ENCODE peak calls at places on chromosomes 16 and 17, in six cellular contexts. C, N, X, J, R and L are unnamed samples.

GRCh38 chr16:69466547-69466946 is 42.1 kb downstream of the CYB5B start:
- DNase-seq in C (no peak), N (no peak), X (peak; percentile 26), J (no peak), R (no peak), L (no peak)

GRCh38 chr17:59837362-59838195 is 55.2 kb downstream of the TUBD1 start:
- DNase-seq in C (peak; percentile 100), N (peak; percentile 89), X (peak; percentile 99), J (peak; percentile 92), R (peak; percentile 83), L (no peak)

GRCh38 chr17:78854508-78854907 is 13.9 kb upstream of the USP36 start:
- DNase-seq in C (no peak), N (no peak), X (no peak), J (no peak), R (no peak), L (no peak)

GRCh38 chr16:57540906-57541753 is 1.3 kb upstream of the ADGRG5 start:
- DNase-seq in C (no peak), N (no peak), X (no peak), J (no peak), R (no peak), L (peak; percentile 71)

GRCh38 chr17:47956818-47957590 is 679 bp downstream of the PRR15L start:
- DNase-seq in C (peak; percentile 15), N (no peak), X (no peak), J (no peak), R (peak; percentile 20), L (no peak)

GRCh38 chr17:74919440-74920305 is 3.4 kb downstream of the USH1G start:
- DNase-seq in C (no peak), N (no peak), X (no peak), J (no peak), R (no peak), L (no peak)

GRCh38 chr17:20091161-20092029 is 82.2 kb downstream of the SPECC1 start:
- DNase-seq in C (no peak), N (no peak), X (no peak), J (no peak), R (no peak), L (no peak)

GRCh38 chr16:62615526-62615925 is 579.3 kb upstream of the CDH8 start:
- DNase-seq in C (no peak), N (no peak), X (no peak), J (no peak), R (no peak), L (no peak)

DNA sequence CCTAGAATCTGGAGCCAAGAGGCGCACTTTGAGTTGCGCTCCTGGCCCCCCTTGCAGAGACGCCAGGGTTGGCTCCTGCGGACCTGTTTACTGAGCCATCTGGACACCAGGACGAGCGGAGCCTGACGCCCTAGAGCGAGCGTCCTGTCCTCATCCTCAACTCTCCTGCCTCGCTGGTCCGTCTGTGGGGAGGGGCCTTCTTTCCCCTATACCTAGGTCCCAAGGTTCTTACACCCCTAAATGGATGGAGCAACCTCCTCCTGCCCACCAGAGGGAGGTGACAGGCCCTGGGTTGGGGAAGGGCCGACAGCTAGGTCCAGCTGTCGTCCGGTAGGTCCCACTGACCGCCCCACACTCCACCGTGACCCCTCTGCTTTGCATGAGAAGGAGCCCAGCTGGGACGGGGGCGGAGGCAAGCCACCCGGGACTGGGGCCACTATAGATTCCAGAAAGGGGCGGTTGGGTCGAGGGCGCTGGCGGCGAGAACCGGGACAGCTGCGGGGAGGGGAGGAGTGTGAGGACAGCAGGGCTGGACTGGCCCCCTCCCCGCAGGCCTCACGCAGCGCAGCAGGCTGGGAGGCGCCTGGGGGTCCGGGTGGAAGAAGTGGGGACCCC is 3.0 kb upstream of the LHX1 start:
- DNase-seq in C (no peak), N (no peak), X (no peak), J (no peak), R (no peak), L (no peak)
- H3K4me3 ChIP-seq in C (no peak overlapping the region), N (no peak overlapping the region), X (no peak overlapping the region), J (no peak overlapping the region), R (no peak overlapping the region), L (peak overlapping the region; percentile 25)

GRCh38 chr16:85910073-85910853 is 11.3 kb downstream of the IRF8 start:
- DNase-seq in C (no peak), N (no peak), X (no peak), J (no peak), R (no peak), L (peak; percentile 86)

GRCh38 chr16:85908889-85909584 is 10.1 kb downstream of the IRF8 start:
- DNase-seq in C (no peak), N (peak; percentile 57), X (no peak), J (no peak), R (no peak), L (peak; percentile 59)

GRCh38 chr16:85906349-85906748 is 7.4 kb downstream of the IRF8 start:
- DNase-seq in C (no peak), N (peak; percentile 40), X (no peak), J (no peak), R (no peak), L (peak; percentile 74)

GRCh38 chr16:85910854-85911247 is 11.9 kb downstream of the IRF8 start:
- DNase-seq in C (no peak), N (no peak), X (no peak), J (no peak), R (no peak), L (peak; percentile 75)

GRCh38 chr16:85908444-85908843 is 9.5 kb downstream of the IRF8 start:
- DNase-seq in C (no peak), N (peak; percentile 34), X (no peak), J (no peak), R (no peak), L (peak; percentile 78)
- TF ChIP-seq POLR2A in C (no peak), N (no peak), X (no peak), J (no peak), R (no peak), L (no peak)

GRCh38 chr16:24534634-24535033 is 4.7 kb upstream of the RBBP6 start:
- DNase-seq in C (no peak), N (no peak), X (peak; percentile 32), J (no peak), R (no peak), L (no peak)

GRCh38 chr16:24537474-24538337 is 1.7 kb upstream of the RBBP6 start:
- DNase-seq in C (no peak), N (no peak), X (no peak), J (no peak), R (no peak), L (no peak)

GRCh38 chr16:24538756-24539294 is 541 bp upstream of the RBBP6 start:
- DNase-seq in C (no peak), N (no peak), X (no peak), J (no peak), R (no peak), L (no peak)

GRCh38 chr16:24536671-24537070 is 2.7 kb upstream of the RBBP6 start:
- DNase-seq in C (no peak), N (no peak), X (no peak), J (no peak), R (no peak), L (no peak)

DNA sequence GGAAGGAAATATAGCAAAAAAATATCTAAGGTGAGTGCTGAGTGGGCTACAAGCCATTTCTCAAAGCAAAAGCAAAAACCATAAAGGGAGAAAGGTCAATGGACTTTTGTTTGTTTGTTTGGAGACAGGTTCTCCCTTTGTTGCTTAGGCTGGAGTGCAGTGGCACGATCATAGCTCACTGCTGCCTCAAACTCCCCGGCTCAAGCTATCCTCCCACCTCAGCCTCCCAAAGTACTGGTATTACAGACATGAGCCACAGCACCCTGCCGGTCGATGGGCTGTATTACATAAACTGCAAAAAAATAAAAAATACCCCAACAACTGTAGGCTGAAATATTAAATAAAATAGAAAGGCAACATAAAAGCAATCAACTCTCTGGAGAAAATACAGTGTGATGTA is 3.5 kb upstream of the RBBP6 start:
- DNase-seq in C (no peak), N (no peak), X (no peak), J (no peak), R (no peak), L (no peak)
- TF ChIP-seq CTCF in C (no peak), N (no peak), X (no peak), J (no peak), R (no peak), L (no peak)

GRCh38 chr17:4583796-4584124 is 569 bp upstream of the SMTNL2 start:
- DNase-seq in C (no peak), N (no peak), X (peak; percentile 18), J (no peak), R (no peak), L (peak; percentile 62)

GRCh38 chr17:4584835-4585187 is 482 bp downstream of the SMTNL2 start:
- DNase-seq in C (no peak), N (no peak), X (no peak), J (no peak), R (no peak), L (peak; percentile 53)

GRCh38 chr17:4585203-4585939 is 1.0 kb downstream of the SMTNL2 start:
- DNase-seq in C (no peak), N (no peak), X (no peak), J (no peak), R (no peak), L (peak; percentile 64)

GRCh38 chr17:4583206-4583605 is 1.1 kb upstream of the SMTNL2 start:
- DNase-seq in C (no peak), N (no peak), X (no peak), J (no peak), R (no peak), L (peak; percentile 19)

DNA sequence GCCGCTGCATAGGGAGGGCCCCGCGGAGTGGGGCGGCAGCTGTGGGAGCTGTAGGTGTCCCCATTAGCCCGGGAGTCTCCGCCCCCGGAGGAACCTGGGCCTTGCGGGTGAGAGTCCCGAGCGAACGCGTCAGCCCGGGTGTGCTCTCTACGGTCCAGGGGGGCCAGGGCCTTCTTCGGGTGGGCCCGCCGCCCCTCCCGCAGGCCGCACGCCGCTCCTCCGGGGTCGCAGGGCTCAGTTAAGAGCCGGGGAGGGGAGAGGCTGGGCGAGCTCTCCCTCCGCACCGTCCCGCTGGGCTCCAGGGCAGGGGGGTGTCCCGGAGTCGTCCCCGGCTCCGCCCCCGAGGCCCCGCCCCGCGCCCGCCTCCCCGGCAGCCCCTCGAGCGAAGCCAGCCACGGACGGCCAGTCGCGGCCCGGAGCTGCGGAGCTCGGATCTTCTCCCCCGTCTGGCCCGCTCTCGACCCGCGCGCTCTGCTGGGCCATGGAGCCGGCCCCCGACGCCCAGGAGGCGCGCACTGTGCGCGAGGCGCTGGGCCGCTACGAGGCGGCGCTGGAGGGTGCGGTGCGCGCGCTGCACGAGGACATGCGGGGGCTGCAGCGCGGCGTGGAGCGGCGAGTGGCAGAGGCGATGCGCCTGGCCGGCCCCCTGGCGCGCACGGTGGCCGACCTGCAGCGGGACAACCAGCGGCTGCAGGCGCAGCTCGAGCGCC is at the start of gene SMTNL2:
- DNase-seq in C (no peak), N (peak; percentile 73), X (no peak), J (no peak), R (no peak), L (peak; percentile 75)
- H3K4me3 ChIP-seq in C (peak within 1 kb of the TSS; percentile 29), N (peak within 1 kb of the TSS; percentile 50), X (no peak within 1 kb of the TSS), J (peak within 1 kb of the TSS; percentile 33), R (peak within 1 kb of the TSS; percentile 23), L (peak within 1 kb of the TSS; percentile 70)